ENCODE peak calls at places on chromosomes 1 and 21, in four cellular contexts. One of them, this sample, is unnamed.

GRCh38 chr1:208061118-208061517 is 150.2 kb upstream of the CD34 start:
- DNase-seq in fibroblast of mammary gland: no peak
- DNase-seq in Peyer's patch: no peak
- DNase-seq in endothelial cell: no peak
- DNase-seq in this sample: no peak

GRCh38 chr1:159647616-159648015 is 60.0 kb downstream of the APCS start:
- DNase-seq in fibroblast of mammary gland: peak; percentile 39
- DNase-seq in Peyer's patch: no peak
- DNase-seq in endothelial cell: no peak
- DNase-seq in this sample: no peak

GRCh38 chr1:11749203-11749689 is 12.7 kb upstream of the C1orf167 start:
- DNase-seq in fibroblast of mammary gland: peak; percentile 16
- DNase-seq in Peyer's patch: peak; percentile 54
- DNase-seq in endothelial cell: peak; percentile 49
- DNase-seq in this sample: peak; percentile 11

GRCh38 chr1:47683402-47683801 is 245.6 kb downstream of the FOXD2 start:
- DNase-seq in fibroblast of mammary gland: no peak
- DNase-seq in Peyer's patch: no peak
- DNase-seq in endothelial cell: no peak
- DNase-seq in this sample: no peak

GRCh38 chr1:117147856-117148588 is 26.5 kb upstream of the TRIM45 start:
- DNase-seq in fibroblast of mammary gland: no peak
- DNase-seq in Peyer's patch: no peak
- DNase-seq in endothelial cell: no peak
- DNase-seq in this sample: peak; percentile 70

GRCh38 chr1:214952648-214953047 is 129.9 kb upstream of the KCNK2 start:
- DNase-seq in fibroblast of mammary gland: no peak
- DNase-seq in Peyer's patch: no peak
- DNase-seq in endothelial cell: no peak
- DNase-seq in this sample: no peak

GRCh38 chr1:171195781-171196180 is 10.7 kb downstream of the FMO2 start:
- DNase-seq in fibroblast of mammary gland: no peak
- DNase-seq in Peyer's patch: no peak
- DNase-seq in endothelial cell: no peak
- DNase-seq in this sample: no peak

GRCh38 chr1:151619489-151620093 is 7.7 kb downstream of the SNX27 start:
- DNase-seq in fibroblast of mammary gland: peak; percentile 57
- DNase-seq in Peyer's patch: no peak
- DNase-seq in endothelial cell: no peak
- DNase-seq in this sample: peak; percentile 40

GRCh38 chr1:42439940-42440339 is 15.9 kb downstream of the ZMYND12 start:
- DNase-seq in fibroblast of mammary gland: peak; percentile 88
- DNase-seq in Peyer's patch: no peak
- DNase-seq in endothelial cell: no peak
- DNase-seq in this sample: peak; percentile 74

GRCh38 chr1:160114085-160114484 is 1.5 kb upstream of the ATP1A2 start:
- DNase-seq in fibroblast of mammary gland: no peak
- DNase-seq in Peyer's patch: no peak
- DNase-seq in endothelial cell: no peak
- DNase-seq in this sample: no peak

GRCh38 chr1:113003751-113004690 is 48.0 kb upstream of the SLC16A1 start:
- DNase-seq in fibroblast of mammary gland: no peak
- DNase-seq in Peyer's patch: no peak
- DNase-seq in endothelial cell: no peak
- DNase-seq in this sample: no peak

GRCh38 chr1:160567858-160568682 is 11.2 kb downstream of the CD84 start:
- DNase-seq in fibroblast of mammary gland: no peak
- DNase-seq in Peyer's patch: peak; percentile 56
- DNase-seq in endothelial cell: no peak
- DNase-seq in this sample: no peak

GRCh38 chr1:227884370-227885134 is 63.2 kb downstream of the WNT9A start:
- DNase-seq in fibroblast of mammary gland: no peak
- DNase-seq in Peyer's patch: no peak
- DNase-seq in endothelial cell: no peak
- DNase-seq in this sample: no peak

GRCh38 chr1:44784094-44785026 is 3.6 kb downstream of the BEST4 start:
- DNase-seq in fibroblast of mammary gland: no peak
- DNase-seq in Peyer's patch: peak; percentile 45
- DNase-seq in endothelial cell: no peak
- DNase-seq in this sample: no peak

GRCh38 chr1:182789138-182790076 is at the start of gene NPL:
- DNase-seq in fibroblast of mammary gland: peak; percentile 62
- DNase-seq in Peyer's patch: peak; percentile 80
- DNase-seq in endothelial cell: peak; percentile 81
- DNase-seq in this sample: peak; percentile 70

GRCh38 chr1:197782719-197783328 is 7.5 kb upstream of the DENND1B start:
- DNase-seq in fibroblast of mammary gland: no peak
- DNase-seq in Peyer's patch: no peak
- DNase-seq in endothelial cell: no peak
- DNase-seq in this sample: no peak

GRCh38 chr1:207404849-207405525 is 49.1 kb upstream of the CR2 start:
- DNase-seq in fibroblast of mammary gland: peak; percentile 80
- DNase-seq in Peyer's patch: no peak
- DNase-seq in endothelial cell: no peak
- DNase-seq in this sample: peak; percentile 85

GRCh38 chr1:175204285-175204684 is 11.7 kb upstream of the KIAA0040 start:
- DNase-seq in fibroblast of mammary gland: no peak
- DNase-seq in Peyer's patch: no peak
- DNase-seq in endothelial cell: no peak
- DNase-seq in this sample: no peak

GRCh38 chr1:85303440-85304162 is 27.2 kb upstream of the BCL10 start:
- DNase-seq in fibroblast of mammary gland: peak; percentile 41
- DNase-seq in Peyer's patch: no peak
- DNase-seq in endothelial cell: no peak
- DNase-seq in this sample: no peak

GRCh38 chr1:165034136-165034535 is 322.4 kb downstream of the LMX1A start:
- DNase-seq in fibroblast of mammary gland: peak; percentile 31
- DNase-seq in Peyer's patch: no peak
- DNase-seq in endothelial cell: no peak
- DNase-seq in this sample: no peak

GRCh38 chr1:177137814-177138213 is 26.7 kb downstream of the ASTN1 start:
- DNase-seq in fibroblast of mammary gland: no peak
- DNase-seq in Peyer's patch: no peak
- DNase-seq in endothelial cell: no peak
- DNase-seq in this sample: no peak

GRCh38 chr1:247111259-247111635 is 7.1 kb upstream of the ZNF669 start:
- DNase-seq in fibroblast of mammary gland: no peak
- DNase-seq in Peyer's patch: no peak
- DNase-seq in endothelial cell: no peak
- DNase-seq in this sample: no peak

GRCh38 chr1:16393255-16394177 is 26.5 kb downstream of the SZRD1 start:
- DNase-seq in fibroblast of mammary gland: no peak
- DNase-seq in Peyer's patch: no peak
- DNase-seq in endothelial cell: no peak
- DNase-seq in this sample: peak; percentile 20

GRCh38 chr1:76491737-76492136 is 375.5 kb upstream of the ST6GALNAC5 start:
- DNase-seq in fibroblast of mammary gland: no peak
- DNase-seq in Peyer's patch: no peak
- DNase-seq in endothelial cell: no peak
- DNase-seq in this sample: no peak

GRCh38 chr1:152188673-152189591 is 29.9 kb upstream of the RPTN start:
- DNase-seq in fibroblast of mammary gland: peak; percentile 72
- DNase-seq in Peyer's patch: peak; percentile 66
- DNase-seq in endothelial cell: peak; percentile 64
- DNase-seq in this sample: peak; percentile 78

GRCh38 chr21:32336711-32337110 is 38.1 kb downstream of the MRAP start:
- DNase-seq in fibroblast of mammary gland: peak; percentile 24
- DNase-seq in Peyer's patch: no peak
- DNase-seq in endothelial cell: no peak
- DNase-seq in this sample: no peak

GRCh38 chr1:214422137-214422671 is 129.2 kb downstream of the PTPN14 start:
- DNase-seq in fibroblast of mammary gland: peak; percentile 86
- DNase-seq in Peyer's patch: no peak
- DNase-seq in endothelial cell: no peak
- DNase-seq in this sample: peak; percentile 54

DNA sequence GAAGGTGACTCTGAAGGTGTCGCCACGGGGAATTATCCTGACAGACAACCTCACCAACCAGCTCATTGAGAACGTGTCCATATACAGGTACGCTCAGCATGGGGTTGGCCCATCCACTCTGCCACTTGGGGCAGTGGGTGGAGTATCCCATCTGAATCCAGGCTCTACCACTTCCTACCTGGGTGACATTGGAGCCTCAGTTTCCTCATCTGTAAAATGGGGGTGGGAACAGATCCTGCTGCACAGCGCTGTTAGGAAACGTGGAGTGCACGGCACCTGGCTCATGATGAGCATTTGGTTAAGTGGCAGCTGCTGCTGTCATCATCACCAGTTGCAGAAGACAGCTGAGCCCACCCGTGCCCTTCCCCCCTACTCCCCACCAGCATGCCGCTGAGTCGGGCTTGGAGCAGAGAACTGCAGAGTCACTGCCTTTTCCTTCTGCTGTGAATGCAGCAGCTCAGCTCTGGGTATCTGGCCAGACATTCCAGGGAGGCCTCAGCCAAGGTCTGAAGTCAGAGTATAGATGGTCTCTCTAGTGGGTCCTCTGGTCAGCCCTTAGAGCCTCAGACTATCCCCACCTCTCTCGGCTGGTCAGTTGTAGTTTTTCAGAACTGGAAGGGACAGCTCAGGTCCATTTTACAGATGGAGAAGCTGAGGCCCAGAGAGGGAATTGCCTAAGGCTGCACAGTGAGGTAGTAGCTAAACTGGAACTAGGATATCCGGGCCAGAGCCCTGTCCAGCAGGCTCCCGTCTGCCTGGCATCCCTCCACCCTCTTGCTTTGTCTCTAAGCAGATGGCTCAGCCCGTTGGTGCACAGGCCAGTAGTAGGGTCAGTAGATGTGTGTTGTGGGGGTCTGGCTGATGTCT is 11.7 kb downstream of the LDLRAP1 start:
- DNase-seq in fibroblast of mammary gland: no peak
- DNase-seq in Peyer's patch: no peak
- DNase-seq in endothelial cell: no peak
- DNase-seq in this sample: peak; percentile 58
- TF ChIP-seq CTCF in fibroblast of mammary gland: no peak
- TF ChIP-seq CTCF in Peyer's patch: no peak
- TF ChIP-seq CTCF in endothelial cell: no peak
- TF ChIP-seq CTCF in this sample: no peak

GRCh38 chr1:31752952-31753351 is 11.2 kb downstream of the ADGRB2 start:
- DNase-seq in fibroblast of mammary gland: no peak
- DNase-seq in Peyer's patch: no peak
- DNase-seq in endothelial cell: no peak
- DNase-seq in this sample: no peak
- TF ChIP-seq CTCF in fibroblast of mammary gland: no peak
- TF ChIP-seq CTCF in Peyer's patch: no peak
- TF ChIP-seq CTCF in endothelial cell: no peak
- TF ChIP-seq CTCF in this sample: no peak

GRCh38 chr21:37028579-37028978 is 22.1 kb downstream of the RIPPLY3 start:
- DNase-seq in fibroblast of mammary gland: no peak
- DNase-seq in Peyer's patch: no peak
- DNase-seq in endothelial cell: no peak
- DNase-seq in this sample: peak; percentile 10
- TF ChIP-seq CTCF in fibroblast of mammary gland: peak; percentile 2
- TF ChIP-seq CTCF in Peyer's patch: no peak
- TF ChIP-seq CTCF in endothelial cell: no peak
- TF ChIP-seq CTCF in this sample: no peak

GRCh38 chr1:145849356-145850165 is 4.1 kb downstream of the NUDT17 start:
- DNase-seq in fibroblast of mammary gland: peak; percentile 55
- DNase-seq in Peyer's patch: no peak
- DNase-seq in endothelial cell: peak; percentile 19
- DNase-seq in this sample: peak; percentile 75
- TF ChIP-seq CTCF in fibroblast of mammary gland: peak; percentile 46
- TF ChIP-seq CTCF in Peyer's patch: no peak
- TF ChIP-seq CTCF in endothelial cell: peak; percentile 53
- TF ChIP-seq CTCF in this sample: peak; percentile 47

GRCh38 chr1:179599623-179600249 is 8.1 kb downstream of the TDRD5 start:
- DNase-seq in fibroblast of mammary gland: peak; percentile 38
- DNase-seq in Peyer's patch: no peak
- DNase-seq in endothelial cell: peak; percentile 23
- DNase-seq in this sample: peak; percentile 21
- TF ChIP-seq CTCF in fibroblast of mammary gland: peak; percentile 46
- TF ChIP-seq CTCF in Peyer's patch: peak; percentile 56
- TF ChIP-seq CTCF in endothelial cell: peak; percentile 49
- TF ChIP-seq CTCF in this sample: peak; percentile 37

This sample was measured in fibroblast of the aortic adventitia.